ENCODE peak calls at places on chromosomes 12 and 14, in four cellular contexts. Z, S, H and G are unnamed samples.
A peak's percentile ranks its signal among the peaks of the same experiment; 100 is the strongest.

GRCh38 chr14:61462566-61463195 is 141.3 kb downstream of the PRKCH start:
- DNase-seq in H (peak; percentile 54), Z (no peak), S (no peak), G (no peak)

GRCh38 chr12:104604070-104604994 is 147.6 kb downstream of the CHST11 start:
- DNase-seq in Z (peak; percentile 86), S (peak; percentile 82), H (no peak), G (peak; percentile 95)

GRCh38 chr12:14664434-14665023 is 31.9 kb downstream of the GUCY2C start:
- DNase-seq in S (peak; percentile 7), H (peak; percentile 6), Z (no peak), G (peak; percentile 8)

GRCh38 chr14:105193916-105194782 is 13.0 kb upstream of the NUDT14 start:
- DNase-seq in H (no peak), S (no peak), Z (no peak), G (no peak)

GRCh38 chr14:42548349-42548748 is 941.7 kb downstream of the LRFN5 start:
- DNase-seq in H (no peak), S (no peak), Z (no peak), G (no peak)

GRCh38 chr12:49121047-49121696 is 10.0 kb downstream of the TUBA1B start:
- DNase-seq in Z (no peak), H (peak; percentile 79), S (peak; percentile 31), G (peak; percentile 86)

GRCh38 chr12:2641209-2641608 is 153.6 kb upstream of the FKBP4 start:
- DNase-seq in H (no peak), S (peak; percentile 44), Z (no peak), G (peak; percentile 45)

GRCh38 chr14:65290830-65291229 is 121.7 kb upstream of the FUT8 start:
- DNase-seq in H (peak; percentile 68), Z (no peak), S (no peak), G (no peak)

GRCh38 chr14:106208794-106209193 is 682.4 kb downstream of the TMEM121 start:
- DNase-seq in S (no peak), Z (no peak), H (no peak), G (no peak)

GRCh38 chr14:105495101-105495989 is 4.3 kb downstream of the TEDC1 start:
- DNase-seq in Z (no peak), H (no peak), S (no peak), G (no peak)

DNA sequence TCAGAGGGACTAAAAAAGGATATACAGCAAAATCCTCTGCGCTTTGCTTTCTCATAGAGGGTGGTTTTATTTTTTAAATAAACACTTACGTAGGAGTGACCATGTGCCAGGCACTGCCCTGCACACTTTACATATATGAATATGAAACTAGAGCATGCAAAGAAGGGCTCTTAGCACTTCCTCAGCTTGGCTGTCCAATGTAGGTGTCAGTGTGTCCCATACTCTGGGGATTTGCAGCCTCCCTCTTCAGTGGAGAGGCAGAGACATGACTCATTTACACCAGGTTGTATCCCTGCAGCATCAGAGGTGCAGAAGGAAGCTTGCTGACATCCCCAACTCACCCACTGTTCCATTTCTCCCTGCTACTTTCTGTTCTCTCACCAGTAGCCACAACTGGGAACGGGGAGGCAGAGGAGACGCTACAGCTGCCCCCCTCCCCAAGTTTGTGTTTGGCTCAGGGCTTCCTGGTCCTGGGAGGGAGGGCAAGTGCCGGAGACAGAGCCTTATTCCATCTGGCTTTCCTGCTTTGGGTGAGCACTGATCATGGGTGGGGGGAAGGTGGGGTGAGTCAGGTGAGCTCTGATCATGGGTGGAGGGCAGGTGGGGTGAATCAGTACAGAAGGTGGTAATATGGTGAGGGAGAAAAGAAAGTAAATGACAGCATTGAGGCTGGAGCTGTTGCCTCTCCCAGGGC is 4.9 kb upstream of the KRT5 start:
- DNase-seq in S (no peak), H (no peak), Z (no peak), G (no peak)
- TF ChIP-seq MYC in S (no peak), H (no peak), Z (no peak), G (no peak)

GRCh38 chr14:76434220-76434619 is 58.3 kb downstream of the ESRRB start:
- DNase-seq in Z (no peak), S (no peak), H (no peak), G (no peak)

GRCh38 chr14:76426161-76426696 is 50.3 kb downstream of the ESRRB start:
- DNase-seq in Z (no peak), H (no peak), S (peak; percentile 47), G (no peak)

GRCh38 chr14:76432967-76433752 is 57.2 kb downstream of the ESRRB start:
- DNase-seq in S (no peak), Z (no peak), H (no peak), G (no peak)

GRCh38 chr14:76430475-76430980 is 54.6 kb downstream of the ESRRB start:
- DNase-seq in H (no peak), S (no peak), Z (no peak), G (no peak)

DNA sequence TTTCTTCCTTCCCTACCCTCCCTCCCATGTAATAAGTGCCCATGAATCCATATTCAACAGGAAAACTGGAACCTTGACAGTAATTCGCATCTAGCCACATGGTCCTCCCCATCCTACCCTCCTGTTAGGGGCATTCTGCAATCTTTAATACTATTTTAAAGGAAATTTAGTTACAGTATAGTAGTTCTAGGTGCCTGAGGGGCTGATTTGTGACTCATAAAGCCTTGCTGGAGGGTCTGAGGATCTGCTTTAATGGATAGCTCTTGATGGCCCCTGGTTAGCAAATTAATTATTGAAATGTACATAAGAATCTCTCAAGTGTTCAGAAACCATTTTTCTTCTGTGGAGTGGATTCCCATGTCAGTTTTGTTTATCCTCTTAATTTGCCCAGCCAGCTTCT is 54.1 kb downstream of the ESRRB start:
- DNase-seq in H (no peak), Z (no peak), S (no peak), G (no peak)
- TF ChIP-seq POLR2AphosphoS2 in H (no peak), Z (no peak), S (no peak), G (no peak)

GRCh38 chr12:13348464-13348863 is 151.9 kb downstream of the EMP1 start:
- DNase-seq in H (no peak), Z (no peak), S (no peak), G (no peak)
- TF ChIP-seq MYC in H (no peak), Z (no peak), S (no peak), G (no peak)

GRCh38 chr12:24901975-24902461 is 46.9 kb downstream of the BCAT1 start:
- DNase-seq in H (no peak), Z (no peak), S (no peak), G (no peak)

GRCh38 chr12:24904871-24905270 is 44.0 kb downstream of the BCAT1 start:
- DNase-seq in Z (no peak), S (no peak), H (no peak), G (no peak)

GRCh38 chr12:24903305-24904088 is 45.4 kb downstream of the BCAT1 start:
- DNase-seq in S (no peak), H (no peak), Z (no peak), G (no peak)

GRCh38 chr12:24905431-24905830 is 43.5 kb downstream of the BCAT1 start:
- DNase-seq in Z (no peak), S (no peak), H (no peak), G (no peak)

DNA sequence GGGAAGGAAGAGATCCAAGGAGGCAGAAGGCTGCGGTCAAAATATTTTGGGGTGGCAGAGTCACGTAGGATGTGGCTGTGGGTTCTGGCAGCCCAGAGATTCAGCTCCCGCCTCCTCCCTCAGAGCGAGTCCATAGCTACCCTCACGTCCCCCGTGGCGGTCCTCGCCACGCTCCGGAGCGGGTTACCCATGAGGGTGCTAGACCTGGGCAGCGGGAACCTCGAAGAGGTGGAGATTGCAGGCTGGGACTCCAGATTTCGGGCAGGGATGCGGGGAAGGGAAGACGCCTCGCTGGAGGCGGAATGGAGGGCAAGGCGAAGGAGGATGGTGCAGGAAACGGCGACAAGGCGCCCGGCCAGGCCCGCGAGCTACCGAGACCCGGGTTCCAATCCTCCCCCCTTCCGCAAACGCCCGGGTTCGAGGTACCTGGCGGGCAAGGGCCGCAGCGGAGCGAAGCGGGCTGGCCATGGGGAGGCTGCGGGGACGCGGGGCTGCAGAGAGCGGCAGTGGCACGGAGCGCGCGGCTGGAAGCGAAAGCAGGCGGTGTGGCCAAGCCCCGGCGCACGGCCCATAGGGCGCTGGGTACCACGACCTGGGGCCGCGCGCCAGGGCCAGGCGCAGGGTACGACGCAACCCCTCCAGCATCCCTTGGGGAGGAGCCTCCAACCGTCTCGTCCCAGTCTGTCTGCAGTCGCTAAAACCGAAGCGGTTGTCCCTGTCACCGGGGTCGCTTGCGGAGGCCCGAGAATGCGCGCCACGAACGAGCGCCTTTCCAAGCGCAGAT is 46.2 kb downstream of the BCAT1 start:
- DNase-seq in Z (no peak), H (no peak), S (no peak), G (no peak)
- TF ChIP-seq POLR2AphosphoS2 in Z (no peak), H (no peak), S (no peak), G (no peak)

GRCh38 chr14:99971087-99971928 is 93.9 kb upstream of the EVL start:
- DNase-seq in Z (no peak), S (peak; percentile 93), H (peak; percentile 78), G (peak; percentile 87)
- TF ChIP-seq MYC in Z (no peak), S (no peak), H (peak; percentile 57), G (no peak)

DNA sequence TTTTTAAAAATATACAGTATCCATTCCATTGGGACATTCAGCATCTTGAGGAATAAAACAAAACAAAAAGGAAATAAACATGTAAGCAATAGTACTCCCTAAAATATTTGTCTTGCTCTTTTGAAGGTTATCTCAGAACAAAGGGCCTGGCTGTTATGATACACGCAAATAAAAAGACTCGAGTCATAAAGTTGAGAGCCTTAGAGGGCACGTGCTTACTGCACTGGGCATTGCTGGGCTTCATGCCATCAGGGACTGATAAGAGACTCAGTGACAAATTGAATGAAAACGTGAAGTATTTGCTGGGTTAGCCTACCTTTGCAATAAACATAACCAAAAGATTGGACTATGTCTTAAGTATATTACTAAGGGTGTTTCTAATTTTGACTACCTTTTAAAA is 118.9 kb downstream of the SLC35F4 start:
- DNase-seq in Z (no peak), H (no peak), S (no peak), G (no peak)
- TF ChIP-seq POLR2AphosphoS2 in Z (no peak), H (no peak), S (no peak), G (no peak)

GRCh38 chr12:123989168-123989567 is 16.2 kb downstream of the ZNF664 start:
- DNase-seq in S (no peak), H (no peak), Z (no peak), G (no peak)

GRCh38 chr12:123992118-123992825 is 19.3 kb downstream of the ZNF664 start:
- DNase-seq in Z (no peak), H (no peak), S (no peak), G (no peak)

GRCh38 chr12:123991402-123991951 is 18.5 kb downstream of the ZNF664 start:
- DNase-seq in S (no peak), Z (no peak), H (no peak), G (no peak)

GRCh38 chr12:123989753-123990152 is 16.7 kb downstream of the ZNF664 start:
- DNase-seq in S (no peak), H (no peak), Z (no peak), G (no peak)

GRCh38 chr12:123990512-123990911 is 17.5 kb downstream of the ZNF664 start:
- DNase-seq in H (no peak), S (no peak), Z (no peak), G (no peak)
- TF ChIP-seq MYC in H (no peak), S (no peak), Z (no peak), G (no peak)

GRCh38 chr12:56699020-56699661 is 11.1 kb upstream of the PTGES3 start:
- DNase-seq in Z (no peak), H (no peak), S (no peak), G (no peak)

GRCh38 chr12:56688129-56688845 is at the start of gene PTGES3:
- DNase-seq in Z (peak; percentile 92), S (peak; percentile 93), H (peak; percentile 91), G (peak; percentile 95)

GRCh38 chr12:56688846-56689113 is 696 bp upstream of the PTGES3 start:
- DNase-seq in S (no peak), Z (no peak), H (no peak), G (peak; percentile 78)

GRCh38 chr12:56695327-56696101 is 7.4 kb upstream of the PTGES3 start:
- DNase-seq in H (no peak), S (no peak), Z (no peak), G (no peak)

GRCh38 chr12:56694161-56694560 is 6.1 kb upstream of the PTGES3 start:
- DNase-seq in H (no peak), S (no peak), Z (no peak), G (no peak)
- TF ChIP-seq POLR2AphosphoS2 in H (no peak), S (no peak), Z (no peak), G (no peak)